ENCODE peak calls at places on chromosomes 16 and 17, in ten cellular contexts. Z is activated T-helper 1 cell treated with anti-CD3 and anti-CD28 coated beads, Interleukin-2, amount 50 U/mL, for 16 hours; W is stimulated activated naive B cell treated with anti-CD40 and anti-IgM and Interleukin-4, amounts not matched to agents 10 μg/mL and 1 μg/mL and 100 μg/mL, for 72 hours; V is gastrocnemius medialis; O is AG09309; Y is T-helper 2 cell treated with Interferon-gamma antibody and Interleukin-4, amounts not matched to agents 5 μg/mL and 100 μg/mL, for 36 hours; D is astrocyte of the cerebellum; S is HAP-1; Q is stimulated activated CD4-positive, alpha-beta T cell treated with anti-CD3 and anti-CD28 coated beads, TNF-alpha, amount 100 ng/mL, for 48 hours; J is foreskin fibroblast. L is an unnamed sample.

GRCh38 chr17:55381017-55381770 is 40.4 kb downstream of the MMD start:
- DNase-seq in Z (no peak), W (no peak), V (no peak), O (no peak), Y (no peak), D (no peak), S (no peak), Q (no peak), J (no peak), L (no peak)

GRCh38 chr17:17824119-17824779 is 12.5 kb downstream of the SREBF1 start:
- DNase-seq in Z (no peak), W (peak; percentile 46), V (no peak), O (no peak), Y (no peak), D (no peak), S (peak; percentile 51), Q (no peak), J (no peak), L (no peak)

GRCh38 chr16:17853958-17854357 is 383.2 kb upstream of the XYLT1 start:
- DNase-seq in Z (no peak), W (no peak), V (no peak), O (no peak), Y (no peak), D (no peak), S (no peak), Q (no peak), J (no peak), L (no peak)

GRCh38 chr16:84854759-84855158 is 35.0 kb downstream of the CRISPLD2 start:
- DNase-seq in Z (no peak), W (no peak), V (no peak), O (peak; percentile 57), Y (no peak), D (no peak), S (no peak), Q (no peak), J (no peak), L (no peak)

GRCh38 chr17:51428668-51429486 is 168.5 kb downstream of the UTP18 start:
- DNase-seq in Z (no peak), W (no peak), V (no peak), O (no peak), Y (no peak), D (no peak), S (no peak), Q (no peak), J (no peak), L (no peak)

GRCh38 chr17:29573871-29574731 is 5.6 kb downstream of the TP53I13 start:
- DNase-seq in Z (no peak), W (no peak), V (peak; percentile 12), O (no peak), Y (no peak), D (no peak), S (no peak), Q (no peak), J (no peak), L (no peak)

GRCh38 chr17:34756670-34757021 is 177.3 kb downstream of the TMEM132E start:
- DNase-seq in Z (no peak), W (no peak), V (no peak), O (peak; percentile 3), Y (no peak), D (no peak), S (no peak), Q (no peak), J (peak; percentile 2), L (no peak)

GRCh38 chr16:69542974-69543373 is 22.8 kb upstream of the NFAT5 start:
- DNase-seq in Z (no peak), W (no peak), V (no peak), O (no peak), Y (no peak), D (no peak), S (no peak), Q (no peak), J (peak; percentile 33), L (no peak)

GRCh38 chr17:35086931-35087573 is 23.5 kb upstream of the RFFL start:
- DNase-seq in Z (no peak), W (no peak), V (no peak), O (no peak), Y (no peak), D (no peak), S (peak; percentile 40), Q (no peak), J (no peak), L (no peak)

GRCh38 chr16:47578573-47578972 is 117.4 kb downstream of the PHKB start:
- DNase-seq in Z (no peak), W (no peak), V (no peak), O (no peak), Y (no peak), D (no peak), S (no peak), Q (no peak), J (no peak), L (no peak)

GRCh38 chr17:65324574-65324973 is 187.4 kb downstream of the RGS9 start:
- DNase-seq in Z (no peak), W (no peak), V (no peak), O (no peak), Y (no peak), D (no peak), S (no peak), Q (no peak), J (peak; percentile 24), L (no peak)

GRCh38 chr17:36675250-36675649 is 73.9 kb downstream of the MRM1 start:
- DNase-seq in Z (no peak), W (no peak), V (no peak), O (no peak), Y (peak; percentile 30), D (no peak), S (no peak), Q (no peak), J (no peak), L (no peak)

GRCh38 chr16:49458656-49459445 is 85.2 kb downstream of the C16orf78 start:
- DNase-seq in Z (no peak), W (no peak), V (no peak), O (no peak), Y (no peak), D (no peak), S (no peak), Q (no peak), J (no peak), L (no peak)

GRCh38 chr17:50431219-50431618 is 5.2 kb downstream of the ACSF2 start:
- DNase-seq in Z (no peak), W (no peak), V (no peak), O (no peak), Y (no peak), D (no peak), S (peak; percentile 20), Q (no peak), J (no peak), L (no peak)

GRCh38 chr17:63358111-63358839 is 87.8 kb downstream of the CYB561 start:
- DNase-seq in Z (no peak), W (no peak), V (no peak), O (peak; percentile 87), Y (no peak), D (peak; percentile 57), S (no peak), Q (no peak), J (peak; percentile 90), L (no peak)

GRCh38 chr16:89505204-89506112 is 2.7 kb upstream of the SPG7 start:
- DNase-seq in Z (peak; percentile 81), W (peak; percentile 83), V (peak; percentile 80), O (no peak), Y (peak; percentile 85), D (no peak), S (no peak), Q (peak; percentile 90), J (peak; percentile 98), L (peak; percentile 96)

GRCh38 chr17:3803308-3803640 is 2.3 kb upstream of the ITGAE start:
- DNase-seq in Z (no peak), W (no peak), V (no peak), O (no peak), Y (no peak), D (no peak), S (no peak), Q (no peak), J (no peak), L (no peak)

GRCh38 chr17:39738568-39738901 is 797 bp downstream of the GRB7 start:
- DNase-seq in Z (no peak), W (peak; percentile 53), V (no peak), O (no peak), Y (peak; percentile 55), D (no peak), S (no peak), Q (no peak), J (no peak), L (no peak)

GRCh38 chr17:78808106-78808635 is 26.1 kb upstream of the CYTH1 start:
- DNase-seq in Z (no peak), W (no peak), V (no peak), O (no peak), Y (no peak), D (no peak), S (no peak), Q (no peak), J (peak; percentile 28), L (no peak)

GRCh38 chr17:55284944-55285339 is 20.2 kb downstream of the HLF start:
- DNase-seq in Z (no peak), W (no peak), V (no peak), O (no peak), Y (no peak), D (no peak), S (no peak), Q (no peak), J (no peak), L (no peak)

GRCh38 chr17:17782425-17783120 is 54.2 kb downstream of the SREBF1 start:
- DNase-seq in Z (no peak), W (no peak), V (peak; percentile 51), O (no peak), Y (no peak), D (no peak), S (peak; percentile 60), Q (no peak), J (no peak), L (no peak)

GRCh38 chr17:32174889-32175288 is 32.6 kb downstream of the RHOT1 start:
- DNase-seq in Z (no peak), W (no peak), V (no peak), O (no peak), Y (no peak), D (no peak), S (no peak), Q (no peak), J (no peak), L (no peak)

GRCh38 chr16:1108299-1109252 is 12.5 kb upstream of the C1QTNF8 start:
- DNase-seq in Z (no peak), W (no peak), V (no peak), O (peak; percentile 8), Y (no peak), D (no peak), S (peak; percentile 35), Q (no peak), J (no peak), L (no peak)

GRCh38 chr16:27436921-27437650 is 35.1 kb downstream of the IL21R start:
- DNase-seq in Z (no peak), W (no peak), V (no peak), O (no peak), Y (no peak), D (no peak), S (no peak), Q (no peak), J (no peak), L (no peak)

GRCh38 chr16:54178491-54178976 is 108.1 kb downstream of the IRX3 start:
- DNase-seq in Z (no peak), W (no peak), V (no peak), O (no peak), Y (no peak), D (no peak), S (no peak), Q (no peak), J (no peak), L (no peak)

GRCh38 chr16:17470871-17471744 is at the start of gene XYLT1:
- DNase-seq in Z (no peak), W (no peak), V (peak; percentile 82), O (peak; percentile 95), Y (peak; percentile 32), D (peak; percentile 60), S (no peak), Q (peak; percentile 29), J (peak; percentile 98), L (peak; percentile 94)